ENCODE peak calls at places on chromosome 6, in ten cellular contexts. One of them, this sample, is unnamed.

GRCh38 chr6:111450087-111450486 is 32.9 kb downstream of the REV3L start:
- DNase-seq in heart left ventricle: no peak
- DNase-seq in right lobe of liver: no peak
- DNase-seq in tibial artery: no peak
- DNase-seq in cardiac muscle cell: no peak
- DNase-seq in SJSA1: no peak
- DNase-seq in ascending aorta: no peak
- DNase-seq in GM23248: no peak
- DNase-seq in heart right ventricle: no peak
- DNase-seq in breast epithelium: no peak
- DNase-seq in this sample: no peak

GRCh38 chr6:103516336-103516735 is 1343.4 kb downstream of the HACE1 start:
- DNase-seq in heart left ventricle: no peak
- DNase-seq in GM23248: no peak
- DNase-seq in cardiac muscle cell: no peak
- DNase-seq in breast epithelium: no peak
- DNase-seq in right lobe of liver: no peak
- DNase-seq in heart right ventricle: no peak
- DNase-seq in ascending aorta: no peak
- DNase-seq in SJSA1: no peak
- DNase-seq in tibial artery: no peak
- DNase-seq in this sample: no peak

GRCh38 chr6:158474961-158475343 is 84.9 kb upstream of the TMEM181 start:
- DNase-seq in ascending aorta: no peak
- DNase-seq in right lobe of liver: no peak
- DNase-seq in GM23248: peak; percentile 42
- DNase-seq in tibial artery: no peak
- DNase-seq in heart left ventricle: no peak
- DNase-seq in SJSA1: peak; percentile 58
- DNase-seq in breast epithelium: no peak
- DNase-seq in cardiac muscle cell: peak; percentile 35
- DNase-seq in heart right ventricle: no peak
- DNase-seq in this sample: no peak

GRCh38 chr6:122669868-122670267 is 59.7 kb downstream of the PKIB start:
- DNase-seq in cardiac muscle cell: no peak
- DNase-seq in heart right ventricle: no peak
- DNase-seq in ascending aorta: no peak
- DNase-seq in breast epithelium: no peak
- DNase-seq in right lobe of liver: no peak
- DNase-seq in GM23248: no peak
- DNase-seq in heart left ventricle: no peak
- DNase-seq in SJSA1: no peak
- DNase-seq in tibial artery: no peak
- DNase-seq in this sample: no peak

GRCh38 chr6:2179950-2180349 is 65.5 kb downstream of the GMDS start:
- DNase-seq in cardiac muscle cell: peak; percentile 71
- DNase-seq in heart left ventricle: no peak
- DNase-seq in GM23248: peak; percentile 44
- DNase-seq in SJSA1: no peak
- DNase-seq in heart right ventricle: no peak
- DNase-seq in right lobe of liver: no peak
- DNase-seq in breast epithelium: no peak
- DNase-seq in tibial artery: no peak
- DNase-seq in ascending aorta: no peak
- DNase-seq in this sample: no peak

GRCh38 chr6:37036146-37036545 is 30.7 kb downstream of the FGD2 start:
- DNase-seq in cardiac muscle cell: no peak
- DNase-seq in heart right ventricle: no peak
- DNase-seq in tibial artery: no peak
- DNase-seq in right lobe of liver: no peak
- DNase-seq in heart left ventricle: no peak
- DNase-seq in SJSA1: no peak
- DNase-seq in GM23248: no peak
- DNase-seq in ascending aorta: no peak
- DNase-seq in breast epithelium: no peak
- DNase-seq in this sample: no peak

GRCh38 chr6:166476061-166476591 is 93.4 kb upstream of the MPC1 start:
- DNase-seq in SJSA1: no peak
- DNase-seq in tibial artery: no peak
- DNase-seq in ascending aorta: no peak
- DNase-seq in right lobe of liver: no peak
- DNase-seq in breast epithelium: no peak
- DNase-seq in heart left ventricle: no peak
- DNase-seq in heart right ventricle: no peak
- DNase-seq in GM23248: no peak
- DNase-seq in cardiac muscle cell: no peak
- DNase-seq in this sample: no peak

GRCh38 chr6:9921366-9921765 is 493.5 kb downstream of the TFAP2A start:
- DNase-seq in heart left ventricle: no peak
- DNase-seq in cardiac muscle cell: no peak
- DNase-seq in GM23248: peak; percentile 62
- DNase-seq in tibial artery: no peak
- DNase-seq in ascending aorta: no peak
- DNase-seq in SJSA1: peak; percentile 49
- DNase-seq in heart right ventricle: no peak
- DNase-seq in right lobe of liver: no peak
- DNase-seq in breast epithelium: no peak
- DNase-seq in this sample: no peak

GRCh38 chr6:108666656-108667260 is 106.0 kb downstream of the FOXO3 start:
- DNase-seq in SJSA1: no peak
- DNase-seq in heart right ventricle: no peak
- DNase-seq in GM23248: no peak
- DNase-seq in cardiac muscle cell: no peak
- DNase-seq in tibial artery: no peak
- DNase-seq in heart left ventricle: no peak
- DNase-seq in breast epithelium: no peak
- DNase-seq in right lobe of liver: no peak
- DNase-seq in ascending aorta: no peak
- DNase-seq in this sample: no peak

GRCh38 chr6:26394289-26394688 is 7.8 kb upstream of the BTN3A1 start:
- DNase-seq in SJSA1: peak; percentile 75
- DNase-seq in ascending aorta: no peak
- DNase-seq in tibial artery: no peak
- DNase-seq in heart right ventricle: no peak
- DNase-seq in breast epithelium: no peak
- DNase-seq in heart left ventricle: no peak
- DNase-seq in cardiac muscle cell: peak; percentile 76
- DNase-seq in GM23248: peak; percentile 82
- DNase-seq in right lobe of liver: no peak
- DNase-seq in this sample: no peak

GRCh38 chr6:100103936-100104335 is 109.9 kb upstream of the MCHR2 start:
- DNase-seq in tibial artery: no peak
- DNase-seq in right lobe of liver: no peak
- DNase-seq in cardiac muscle cell: no peak
- DNase-seq in breast epithelium: no peak
- DNase-seq in heart left ventricle: no peak
- DNase-seq in heart right ventricle: no peak
- DNase-seq in ascending aorta: no peak
- DNase-seq in SJSA1: no peak
- DNase-seq in GM23248: peak; percentile 29
- DNase-seq in this sample: no peak

GRCh38 chr6:169963581-169964297 is 212.3 kb downstream of the ERMARD start:
- DNase-seq in GM23248: no peak
- DNase-seq in right lobe of liver: peak; percentile 22
- DNase-seq in breast epithelium: peak; percentile 6
- DNase-seq in heart right ventricle: peak; percentile 3
- DNase-seq in heart left ventricle: no peak
- DNase-seq in cardiac muscle cell: no peak
- DNase-seq in tibial artery: no peak
- DNase-seq in SJSA1: no peak
- DNase-seq in ascending aorta: no peak
- DNase-seq in this sample: no peak

GRCh38 chr6:1416191-1416764 is 26.9 kb downstream of the FOXF2 start:
- DNase-seq in SJSA1: peak; percentile 76
- DNase-seq in heart right ventricle: no peak
- DNase-seq in cardiac muscle cell: no peak
- DNase-seq in breast epithelium: no peak
- DNase-seq in ascending aorta: peak; percentile 43
- DNase-seq in tibial artery: no peak
- DNase-seq in heart left ventricle: no peak
- DNase-seq in right lobe of liver: peak; percentile 23
- DNase-seq in GM23248: no peak
- DNase-seq in this sample: no peak

GRCh38 chr6:170279426-170279825 is 11.5 kb downstream of the DLL1 start:
- DNase-seq in cardiac muscle cell: no peak
- DNase-seq in GM23248: no peak
- DNase-seq in tibial artery: no peak
- DNase-seq in ascending aorta: no peak
- DNase-seq in SJSA1: no peak
- DNase-seq in right lobe of liver: no peak
- DNase-seq in breast epithelium: no peak
- DNase-seq in heart left ventricle: no peak
- DNase-seq in heart right ventricle: no peak
- DNase-seq in this sample: no peak

GRCh38 chr6:76633259-76633658 is 560.8 kb upstream of the IMPG1 start:
- DNase-seq in SJSA1: no peak
- DNase-seq in right lobe of liver: no peak
- DNase-seq in heart left ventricle: no peak
- DNase-seq in tibial artery: no peak
- DNase-seq in GM23248: no peak
- DNase-seq in ascending aorta: no peak
- DNase-seq in heart right ventricle: no peak
- DNase-seq in cardiac muscle cell: no peak
- DNase-seq in breast epithelium: no peak
- DNase-seq in this sample: no peak

GRCh38 chr6:14344486-14344885 is 226.9 kb downstream of the CD83 start:
- DNase-seq in GM23248: no peak
- DNase-seq in ascending aorta: no peak
- DNase-seq in cardiac muscle cell: no peak
- DNase-seq in heart right ventricle: no peak
- DNase-seq in tibial artery: no peak
- DNase-seq in right lobe of liver: no peak
- DNase-seq in SJSA1: no peak
- DNase-seq in breast epithelium: no peak
- DNase-seq in heart left ventricle: no peak
- DNase-seq in this sample: no peak

GRCh38 chr6:110054664-110055386 is 76.7 kb downstream of the GPR6 start:
- DNase-seq in GM23248: no peak
- DNase-seq in tibial artery: no peak
- DNase-seq in heart left ventricle: no peak
- DNase-seq in heart right ventricle: no peak
- DNase-seq in SJSA1: no peak
- DNase-seq in ascending aorta: no peak
- DNase-seq in right lobe of liver: no peak
- DNase-seq in breast epithelium: no peak
- DNase-seq in cardiac muscle cell: no peak
- DNase-seq in this sample: no peak

GRCh38 chr6:164097056-164097455 is 682.5 kb downstream of the QKI start:
- DNase-seq in breast epithelium: no peak
- DNase-seq in GM23248: no peak
- DNase-seq in right lobe of liver: no peak
- DNase-seq in heart right ventricle: no peak
- DNase-seq in heart left ventricle: no peak
- DNase-seq in cardiac muscle cell: no peak
- DNase-seq in tibial artery: no peak
- DNase-seq in SJSA1: no peak
- DNase-seq in ascending aorta: no peak
- DNase-seq in this sample: no peak
- H3K4me1 ChIP-seq in breast epithelium: no peaks in the 10 kb centered on the region
- H3K4me1 ChIP-seq in GM23248: no peaks in the 10 kb centered on the region
- H3K4me1 ChIP-seq in right lobe of liver: no peaks in the 10 kb centered on the region
- H3K4me1 ChIP-seq in heart right ventricle: peaks cover 28% of the 10 kb centered on the region
- H3K4me1 ChIP-seq in heart left ventricle: peaks cover 35% of the 10 kb centered on the region
- H3K4me1 ChIP-seq in cardiac muscle cell: peaks cover 16% of the 10 kb centered on the region
- H3K4me1 ChIP-seq in tibial artery: no peaks in the 10 kb centered on the region
- H3K4me1 ChIP-seq in SJSA1: peaks cover 5% of the 10 kb centered on the region
- H3K4me1 ChIP-seq in ascending aorta: no peaks in the 10 kb centered on the region
- H3K4me1 ChIP-seq in this sample: peaks cover 23% of the 10 kb centered on the region

GRCh38 chr6:30541515-30542403 is 14.5 kb downstream of the GNL1 start:
- DNase-seq in GM23248: peak; percentile 82
- DNase-seq in right lobe of liver: peak; percentile 74
- DNase-seq in heart left ventricle: peak; percentile 77
- DNase-seq in tibial artery: peak; percentile 65
- DNase-seq in ascending aorta: peak; percentile 87
- DNase-seq in SJSA1: peak; percentile 77
- DNase-seq in breast epithelium: peak; percentile 65
- DNase-seq in heart right ventricle: peak; percentile 63
- DNase-seq in cardiac muscle cell: peak; percentile 92
- DNase-seq in this sample: peak; percentile 78
- H3K4me3 ChIP-seq in GM23248: peak overlapping the region; percentile 66
- H3K4me3 ChIP-seq in right lobe of liver: peak overlapping the region; percentile 25
- H3K4me3 ChIP-seq in heart left ventricle: peak overlapping the region; percentile 54
- H3K4me3 ChIP-seq in tibial artery: peak overlapping the region; percentile 11
- H3K4me3 ChIP-seq in ascending aorta: peak overlapping the region; percentile 52
- H3K4me3 ChIP-seq in SJSA1: peak overlapping the region; percentile 11
- H3K4me3 ChIP-seq in breast epithelium: peak overlapping the region; percentile 35
- H3K4me3 ChIP-seq in heart right ventricle: peak overlapping the region; percentile 52
- H3K4me3 ChIP-seq in cardiac muscle cell: peak overlapping the region; percentile 39
- H3K4me3 ChIP-seq in this sample: peak overlapping the region; percentile 61

GRCh38 chr6:150831577-150831976 is 33.9 kb upstream of the MTHFD1L start:
- DNase-seq in GM23248: no peak
- DNase-seq in breast epithelium: no peak
- DNase-seq in tibial artery: no peak
- DNase-seq in heart right ventricle: no peak
- DNase-seq in heart left ventricle: no peak
- DNase-seq in ascending aorta: no peak
- DNase-seq in cardiac muscle cell: no peak
- DNase-seq in right lobe of liver: no peak
- DNase-seq in SJSA1: no peak
- DNase-seq in this sample: no peak
- H3K36me3 ChIP-seq in GM23248: no peaks in the 10 kb centered on the region
- H3K36me3 ChIP-seq in breast epithelium: no peaks in the 10 kb centered on the region
- H3K36me3 ChIP-seq in tibial artery: peaks cover 4% of the 10 kb centered on the region
- H3K36me3 ChIP-seq in heart right ventricle: no peaks in the 10 kb centered on the region
- H3K36me3 ChIP-seq in heart left ventricle: no peaks in the 10 kb centered on the region
- H3K36me3 ChIP-seq in ascending aorta: peaks cover 3% of the 10 kb centered on the region
- H3K36me3 ChIP-seq in cardiac muscle cell: no peaks in the 10 kb centered on the region
- H3K36me3 ChIP-seq in right lobe of liver: peaks cover 14% of the 10 kb centered on the region
- H3K36me3 ChIP-seq in SJSA1: no peaks in the 10 kb centered on the region
- H3K36me3 ChIP-seq in this sample: no peaks in the 10 kb centered on the region

DNA sequence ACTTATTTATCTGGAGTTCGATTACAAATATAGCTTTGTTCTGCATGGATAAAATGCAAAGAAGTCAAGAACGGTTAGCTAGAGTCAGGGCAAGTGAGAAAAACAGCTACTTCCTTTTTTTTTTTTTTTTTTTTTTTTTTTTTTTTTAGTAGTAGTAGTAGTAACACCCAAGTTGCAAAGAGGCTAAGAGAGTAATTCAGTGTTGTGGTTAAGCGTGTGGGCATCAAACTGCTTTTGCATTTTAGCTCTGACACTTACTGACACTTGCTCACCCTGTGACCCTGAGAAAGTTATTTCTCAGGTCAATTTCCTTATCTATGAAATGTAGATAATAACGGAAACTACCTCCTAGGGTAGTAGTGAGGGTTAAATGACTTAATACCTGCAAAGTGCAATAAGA is 86.6 kb upstream of the BACH2 start:
- DNase-seq in GM23248: no peak
- DNase-seq in SJSA1: no peak
- DNase-seq in right lobe of liver: no peak
- DNase-seq in heart right ventricle: no peak
- DNase-seq in ascending aorta: no peak
- DNase-seq in breast epithelium: no peak
- DNase-seq in heart left ventricle: no peak
- DNase-seq in tibial artery: no peak
- DNase-seq in cardiac muscle cell: no peak
- DNase-seq in this sample: no peak
- H3K4me1 ChIP-seq in GM23248: no peaks in the 10 kb centered on the region
- H3K4me1 ChIP-seq in SJSA1: peaks cover 7% of the 10 kb centered on the region
- H3K4me1 ChIP-seq in right lobe of liver: no peaks in the 10 kb centered on the region
- H3K4me1 ChIP-seq in heart right ventricle: no peaks in the 10 kb centered on the region
- H3K4me1 ChIP-seq in ascending aorta: no peaks in the 10 kb centered on the region
- H3K4me1 ChIP-seq in breast epithelium: no peaks in the 10 kb centered on the region
- H3K4me1 ChIP-seq in heart left ventricle: no peaks in the 10 kb centered on the region
- H3K4me1 ChIP-seq in tibial artery: peaks cover 20% of the 10 kb centered on the region
- H3K4me1 ChIP-seq in cardiac muscle cell: peaks cover 43% of the 10 kb centered on the region
- H3K4me1 ChIP-seq in this sample: peaks cover 6% of the 10 kb centered on the region

This sample was measured in psoas muscle.